ENCODE peak calls at places on chromosomes 13 and 19, in ten cellular contexts. A is left ventricle myocardium inferior; B is astrocyte of the spinal cord; J is CD8-positive, alpha-beta T cell; C is stomach; P is T-helper 17 cell; W is NB4; I is AG09319; Z is IMR-90; N is NCI-H1105. U is an unnamed sample.

GRCh38 chr13:34124912-34125311 is 307.0 kb downstream of the RFC3 start:
- DNase-seq in J (no peak), A (no peak), N (peak), P (no peak), B (no peak), W (no peak), Z (no peak), C (no peak), I (no peak), U (no peak)

GRCh38 chr13:25901460-25902376 is 150.1 kb downstream of the SHISA2 start:
- DNase-seq in B (peak), J (peak), W (peak), A (no peak), P (no peak), N (no peak), C (no peak), I (no peak), Z (peak), U (no peak)

GRCh38 chr19:10553943-10554381 is 10.3 kb downstream of the ATG4D start:
- DNase-seq in I (no peak), W (peak), N (no peak), A (no peak), J (peak), B (no peak), C (peak), Z (no peak), P (peak), U (peak)

GRCh38 chr13:40319699-40320586 is 346.5 kb downstream of the FOXO1 start:
- DNase-seq in I (no peak), P (no peak), Z (no peak), J (no peak), B (no peak), W (no peak), A (no peak), N (no peak), C (no peak), U (no peak)

GRCh38 chr19:51082641-51083040 is at the start of gene KLK14:
- DNase-seq in Z (no peak), W (no peak), J (no peak), A (no peak), C (no peak), P (no peak), I (no peak), N (no peak), B (no peak), U (no peak)

GRCh38 chr19:6847828-6848200 is 39.6 kb upstream of the ADGRE1 start:
- DNase-seq in I (no peak), N (no peak), Z (no peak), J (no peak), A (no peak), W (no peak), C (no peak), B (no peak), P (no peak), U (no peak)

GRCh38 chr13:66933994-66934393 is 296.1 kb downstream of the PCDH9 start:
- DNase-seq in J (no peak), Z (peak), C (no peak), I (no peak), B (peak), W (no peak), N (no peak), P (no peak), A (no peak), U (no peak)

GRCh38 chr13:113928701-113929627 is 44.9 kb downstream of the C13orf46 start:
- DNase-seq in N (no peak), J (no peak), I (peak), Z (peak), P (no peak), W (no peak), A (peak), B (peak), C (peak), U (no peak)

GRCh38 chr13:48542581-48543341 is 9.9 kb upstream of the RCBTB2 start:
- DNase-seq in P (no peak), A (peak), J (no peak), C (peak), W (peak), B (no peak), Z (peak), N (peak), I (no peak), U (no peak)

GRCh38 chr13:51524312-51524711 is 60.0 kb upstream of the WDFY2 start:
- DNase-seq in C (no peak), Z (peak), J (no peak), I (no peak), P (no peak), N (no peak), A (no peak), W (no peak), B (no peak), U (no peak)

GRCh38 chr13:90690458-90691063 is 656.9 kb upstream of the MIR17HG start:
- DNase-seq in J (no peak), N (no peak), A (no peak), C (no peak), Z (peak), B (peak), I (no peak), P (no peak), W (no peak), U (no peak)

GRCh38 chr19:43950834-43951626 is at the start of gene ZNF221:
- DNase-seq in J (peak), W (peak), A (peak), C (peak), I (peak), Z (peak), P (peak), N (peak), B (peak), U (peak)

U was measured in stimulated activated CD8-positive, alpha-beta memory T cell treated with anti-CD3 and anti-CD28 coated beads, Interleukin-7, amount 100 ng/mL, for 4 hours.